ENCODE peak calls at places on chromosomes 4 and X, in eight cellular contexts. U is bronchial epithelial cell, X is AG09309, N is IMR-90, F is suprapubic skin, I is DND-41, C is GM23248, W is astrocyte of the cerebellum. Z is an unnamed sample.

GRCh38 chr4:74540193-74540592 is 95.3 kb downstream of the AREG start:
- DNase-seq in F (no peak), I (no peak), W (peak), N (peak), U (peak), X (no peak), C (peak), Z (no peak)

GRCh38 chr4:1000686-1001260 is 7.6 kb upstream of the SLC26A1 start:
- DNase-seq in I (no peak), C (no peak), U (no peak), F (no peak), N (no peak), W (no peak), X (no peak), Z (no peak)

GRCh38 chr4:10762541-10762940 is 78.0 kb upstream of the CLNK start:
- DNase-seq in N (peak), W (peak), U (peak), X (peak), F (no peak), C (peak), I (no peak), Z (peak)

GRCh38 chrX:39063037-39063436 is 261.8 kb downstream of the MID1IP1 start:
- DNase-seq in F (peak), X (no peak), W (no peak), I (no peak), U (peak), N (no peak), C (no peak), Z (no peak)

GRCh38 chr4:133483600-133484246 is 334.6 kb downstream of the PCDH10 start:
- DNase-seq in F (no peak), C (peak), U (peak), N (peak), W (peak), X (no peak), I (no peak), Z (no peak)

GRCh38 chr4:48970471-48970921 is 15.6 kb upstream of the CWH43 start:
- DNase-seq in N (peak), F (no peak), C (peak), U (peak), I (no peak), W (peak), X (peak), Z (peak)

GRCh38 chrX:53606456-53606855 is 80.1 kb downstream of the HUWE1 start:
- DNase-seq in U (no peak), F (no peak), C (no peak), I (no peak), W (no peak), N (no peak), X (no peak), Z (no peak)

GRCh38 chr4:129342820-129343219 is 246.9 kb downstream of the C4orf33 start:
- DNase-seq in X (peak), C (peak), F (no peak), U (peak), I (no peak), W (peak), N (peak), Z (peak)

GRCh38 chrX:12770440-12770839 is 20.8 kb upstream of the PRPS2 start:
- DNase-seq in C (peak), I (no peak), F (no peak), X (no peak), W (no peak), U (peak), N (peak), Z (no peak)

GRCh38 chr4:141955696-141956095 is 319.3 kb downstream of the IL15 start:
- DNase-seq in C (no peak), X (no peak), N (no peak), U (no peak), W (no peak), F (no peak), I (no peak), Z (no peak)

GRCh38 chrX:137549846-137550534 is 15.9 kb upstream of the ZIC3 start:
- DNase-seq in N (no peak), C (no peak), I (no peak), F (no peak), U (no peak), W (no peak), X (no peak), Z (no peak)
- H3K4me3 ChIP-seq in N (no peak), C (no peak), I (no peak), F (peak), U (no peak), W (peak), X (no peak), Z (no peak)

GRCh38 chr4:67573193-67573592 is 14.7 kb downstream of the STAP1 start:
- DNase-seq in F (no peak), U (peak), C (no peak), I (no peak), X (no peak), N (no peak), W (no peak), Z (no peak)

GRCh38 chr4:67571975-67572374 is 13.4 kb downstream of the STAP1 start:
- DNase-seq in C (no peak), F (no peak), U (no peak), W (no peak), X (no peak), I (no peak), N (no peak), Z (no peak)

GRCh38 chr4:67576538-67576937 is 18.0 kb downstream of the STAP1 start:
- DNase-seq in U (no peak), N (no peak), F (no peak), X (no peak), C (no peak), I (no peak), W (no peak), Z (no peak)

GRCh38 chr4:67575232-67575888 is 16.8 kb downstream of the STAP1 start:
- DNase-seq in W (no peak), X (no peak), C (no peak), N (no peak), I (no peak), F (no peak), U (peak), Z (no peak)

DNA sequence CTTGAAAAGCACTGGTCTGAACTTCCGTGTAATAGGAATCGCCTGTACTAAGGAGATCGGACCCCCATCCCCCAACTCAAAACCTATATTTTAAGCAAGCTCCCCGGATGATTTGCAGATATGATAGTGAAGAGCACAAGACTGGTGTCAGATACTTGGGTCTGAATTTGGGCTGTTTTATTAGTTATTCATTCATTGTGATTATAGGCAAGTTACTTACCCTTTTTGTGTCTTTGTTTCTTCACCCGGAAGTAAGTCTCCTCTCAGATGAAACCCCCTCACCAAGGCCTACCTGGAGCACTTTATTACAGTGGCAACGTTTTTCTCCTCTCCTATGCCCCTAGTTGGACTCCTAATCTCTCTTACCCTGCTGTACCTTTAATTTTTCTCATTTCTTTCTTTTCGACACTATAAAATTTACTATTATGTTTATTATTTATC is 17.4 kb downstream of the STAP1 start:
- DNase-seq in N (no peak), W (no peak), U (no peak), I (no peak), C (no peak), F (no peak), X (no peak), Z (no peak)
- H3K4me3 ChIP-seq in N (no peak), W (no peak), U (no peak), I (no peak), C (no peak), F (no peak), X (no peak), Z (no peak)

GRCh38 chr4:156493858-156494257 is 477.7 kb downstream of the PDGFC start:
- DNase-seq in F (no peak), W (no peak), C (peak), X (no peak), N (peak), U (no peak), I (no peak), Z (no peak)
- H3K4me3 ChIP-seq in F (no peak), W (no peak), C (no peak), X (no peak), N (no peak), U (no peak), I (no peak), Z (no peak)

GRCh38 chr4:154489558-154490260 is 1.9 kb downstream of the DCHS2 start:
- DNase-seq in I (no peak), F (no peak), W (no peak), N (no peak), U (no peak), X (no peak), C (no peak), Z (no peak)

GRCh38 chr4:154491731-154492249 is at the start of gene DCHS2:
- DNase-seq in X (no peak), I (no peak), U (no peak), C (peak), N (no peak), F (peak), W (no peak), Z (no peak)

GRCh38 chr4:154490589-154491340 is 834 bp downstream of the DCHS2 start:
- DNase-seq in F (no peak), W (no peak), I (no peak), X (no peak), N (no peak), C (peak), U (no peak), Z (no peak)

GRCh38 chr4:154491341-154491679 is 289 bp downstream of the DCHS2 start:
- DNase-seq in I (no peak), W (no peak), F (no peak), C (peak), X (no peak), U (peak), N (peak), Z (no peak)

GRCh38 chr4:154490261-154490588 is 1.4 kb downstream of the DCHS2 start:
- DNase-seq in C (no peak), W (no peak), U (no peak), I (no peak), X (no peak), N (no peak), F (no peak), Z (no peak)
- H3K4me3 ChIP-seq in C (no peak), W (no peak), U (no peak), I (no peak), X (no peak), N (no peak), F (peak), Z (no peak)

GRCh38 chrX:23765868-23766267 is 17.1 kb upstream of the SAT1 start:
- DNase-seq in W (no peak), F (no peak), N (no peak), I (no peak), X (no peak), C (no peak), U (no peak), Z (no peak)

GRCh38 chrX:23764585-23764984 is 18.4 kb upstream of the SAT1 start:
- DNase-seq in U (no peak), C (no peak), F (no peak), N (no peak), W (no peak), I (no peak), X (no peak), Z (no peak)

GRCh38 chrX:23764183-23764582 is 18.8 kb upstream of the SAT1 start:
- DNase-seq in F (no peak), C (no peak), N (no peak), I (no peak), U (no peak), X (no peak), W (no peak), Z (no peak)

GRCh38 chrX:23765449-23765848 is 17.5 kb upstream of the SAT1 start:
- DNase-seq in X (no peak), W (no peak), C (peak), F (no peak), I (no peak), U (peak), N (peak), Z (no peak)

GRCh38 chrX:23766650-23767551 is 16.1 kb upstream of the SAT1 start:
- DNase-seq in X (no peak), C (no peak), U (no peak), I (no peak), W (no peak), F (no peak), N (no peak), Z (no peak)
- H3K4me3 ChIP-seq in X (no peak), C (no peak), U (no peak), I (no peak), W (no peak), F (no peak), N (no peak), Z (no peak)

GRCh38 chr4:15651682-15652081 is 3.5 kb downstream of the FBXL5 start:
- DNase-seq in N (peak), C (peak), X (no peak), W (no peak), I (peak), U (no peak), F (no peak), Z (no peak)

GRCh38 chr4:15653430-15653829 is 1.7 kb downstream of the FBXL5 start:
- DNase-seq in W (no peak), U (no peak), N (no peak), X (no peak), C (no peak), F (no peak), I (no peak), Z (no peak)

GRCh38 chr4:15652191-15652590 is 3.0 kb downstream of the FBXL5 start:
- DNase-seq in F (no peak), W (no peak), N (peak), X (no peak), I (no peak), U (no peak), C (peak), Z (no peak)

GRCh38 chr4:15648600-15648999 is 6.6 kb downstream of the FBXL5 start:
- DNase-seq in F (no peak), U (no peak), X (no peak), I (no peak), W (no peak), C (no peak), N (no peak), Z (no peak)

DNA sequence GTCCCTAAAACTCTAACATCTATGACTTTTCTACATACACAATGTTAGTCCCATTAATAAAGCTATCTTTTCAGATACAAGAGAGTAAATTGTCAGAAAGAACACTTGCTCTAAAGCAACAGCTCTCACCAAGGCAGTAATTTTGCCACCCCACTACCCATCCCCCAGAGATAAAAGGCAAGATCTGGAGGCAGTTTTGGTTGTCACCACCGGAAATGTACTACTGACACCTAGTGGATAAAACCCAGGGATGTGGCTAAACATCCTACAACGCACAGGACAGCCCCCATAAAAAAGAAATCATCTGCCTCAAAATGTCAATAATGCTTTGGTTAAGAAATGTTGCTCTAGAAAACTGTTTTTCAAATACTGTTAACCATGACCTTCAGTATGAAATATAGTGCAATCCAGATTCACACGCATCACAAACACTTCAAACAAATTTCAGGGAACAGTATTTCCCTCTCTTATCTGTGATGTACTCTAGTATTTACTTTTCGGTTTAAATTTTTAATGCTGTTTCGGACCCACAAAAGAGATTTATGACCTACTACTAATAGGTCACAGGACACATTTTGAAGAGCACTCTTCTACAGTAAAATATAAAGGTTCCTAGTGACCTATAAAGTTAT is 5.1 kb downstream of the FBXL5 start:
- DNase-seq in I (peak), X (peak), N (peak), C (peak), F (no peak), U (peak), W (no peak), Z (no peak)
- H3K4me3 ChIP-seq in I (no peak), X (no peak), N (no peak), C (no peak), F (no peak), U (no peak), W (no peak), Z (no peak)

GRCh38 chr4:2062168-2062807 is 3.2 kb downstream of the NAT8L start:
- DNase-seq in I (no peak), U (no peak), F (no peak), C (no peak), W (no peak), N (no peak), X (no peak), Z (no peak)
- H3K4me3 ChIP-seq in I (no peak), U (no peak), F (no peak), C (no peak), W (no peak), N (no peak), X (no peak), Z (no peak)

GRCh38 chr4:68375667-68376559 is 26.0 kb upstream of the YTHDC1 start:
- DNase-seq in I (peak), W (peak), C (peak), X (peak), F (no peak), U (peak), N (peak), Z (peak)
- H3K4me3 ChIP-seq in I (no peak), W (peak), C (peak), X (peak), F (no peak), U (no peak), N (no peak), Z (no peak)

DNA sequence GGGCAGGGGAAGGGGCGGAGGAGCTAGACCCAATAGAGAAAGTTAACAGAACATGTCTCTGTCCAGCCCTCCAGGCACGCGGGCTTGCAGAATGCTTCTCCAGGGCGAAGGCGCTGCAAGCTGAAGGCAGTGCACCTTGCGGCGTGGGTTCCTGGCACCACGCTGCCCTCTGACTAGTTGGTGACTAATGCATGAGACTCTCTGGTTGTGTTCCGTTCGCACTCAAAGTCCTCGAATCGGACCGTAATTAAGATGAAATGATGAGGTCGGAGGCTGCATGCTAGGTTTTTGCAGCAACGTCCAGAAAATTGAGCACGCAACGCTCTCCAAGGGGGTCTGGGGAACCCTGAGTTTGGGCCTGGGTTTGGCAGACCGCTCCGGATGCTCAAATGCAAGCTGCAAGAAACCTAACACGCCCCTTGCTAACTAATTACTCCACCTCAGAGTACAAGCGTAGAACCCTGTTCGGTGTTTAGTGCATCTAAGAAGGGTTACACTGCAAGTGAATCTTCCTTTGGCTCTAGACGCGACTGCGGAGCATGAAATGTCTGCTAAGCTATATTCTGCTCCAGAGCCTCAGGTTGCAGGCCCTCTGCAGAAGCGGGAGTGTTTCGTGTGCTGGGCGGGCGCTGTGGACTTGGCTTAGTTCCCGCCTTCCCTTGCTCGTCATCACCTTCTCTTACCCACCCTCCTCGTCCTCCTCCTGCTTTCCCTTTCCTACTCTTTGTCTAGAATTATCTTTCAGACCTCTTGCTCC is 57.1 kb upstream of the NKAP start:
- DNase-seq in I (no peak), C (peak), U (peak), X (no peak), W (no peak), N (peak), F (no peak), Z (no peak)
- H3K4me3 ChIP-seq in I (no peak), C (no peak), U (no peak), X (no peak), W (no peak), N (no peak), F (peak), Z (no peak)

Z was measured in skeletal muscle cell.